ENCODE peak calls at places on chromosomes 12 and 14, in six cellular contexts. A is heart left ventricle, T is left ventricle myocardium inferior, G is cardiac muscle cell, P is lower lobe of right lung, S is AG10803. R is an unnamed sample.

GRCh38 chr14:89357655-89358297 is 59.3 kb downstream of the FOXN3 start:
- DNase-seq in A (no peak), T (no peak), G (no peak), P (no peak), S (no peak), R (no peak)

GRCh38 chr14:22978873-22979671 is 3.3 kb downstream of the AJUBA start:
- DNase-seq in A (no peak), T (no peak), G (no peak), P (no peak), S (no peak), R (no peak)

GRCh38 chr12:67320614-67321305 is 51.6 kb downstream of the CAND1 start:
- DNase-seq in A (no peak), T (no peak), G (no peak), P (no peak), S (peak; percentile 4), R (no peak)

GRCh38 chr12:29041621-29042020 is 107.5 kb upstream of the FAR2 start:
- DNase-seq in A (no peak), T (no peak), G (no peak), P (no peak), S (peak; percentile 82), R (no peak)

GRCh38 chr12:78229491-78230209 is 399.0 kb downstream of the NAV3 start:
- DNase-seq in A (no peak), T (no peak), G (peak; percentile 28), P (no peak), S (peak; percentile 48), R (no peak)

GRCh38 chr12:57838594-57839302 is 7.8 kb downstream of the CTDSP2 start:
- DNase-seq in A (no peak), T (no peak), G (no peak), P (no peak), S (no peak), R (no peak)

GRCh38 chr12:52681551-52682380 is 1.6 kb upstream of the KRT1 start:
- DNase-seq in A (no peak), T (no peak), G (no peak), P (no peak), S (no peak), R (no peak)

GRCh38 chr12:21413369-21414277 is 23.8 kb upstream of the PYROXD1 start:
- DNase-seq in A (no peak), T (no peak), G (no peak), P (no peak), S (no peak), R (no peak)

GRCh38 chr12:121697093-121697698 is 15.4 kb upstream of the TMEM120B start:
- DNase-seq in A (no peak), T (no peak), G (peak; percentile 75), P (no peak), S (peak; percentile 51), R (peak; percentile 7)

GRCh38 chr12:89859513-89860220 is 151.0 kb upstream of the ATP2B1 start:
- DNase-seq in A (no peak), T (no peak), G (no peak), P (no peak), S (no peak), R (no peak)

GRCh38 chr12:32322354-32322753 is 77.0 kb upstream of the FGD4 start:
- DNase-seq in A (no peak), T (no peak), G (no peak), P (no peak), S (no peak), R (no peak)

GRCh38 chr12:42474391-42474790 is 115.2 kb downstream of the PRICKLE1 start:
- DNase-seq in A (no peak), T (no peak), G (no peak), P (no peak), S (peak; percentile 66), R (no peak)

GRCh38 chr14:21039059-21039422 is 3.1 kb upstream of the RNASE7 start:
- DNase-seq in A (peak; percentile 82), T (peak; percentile 88), G (peak; percentile 65), P (peak; percentile 62), S (peak; percentile 89), R (peak; percentile 91)

GRCh38 chr12:12628013-12628412 is 16.3 kb downstream of the CREBL2 start:
- DNase-seq in A (no peak), T (no peak), G (no peak), P (no peak), S (peak; percentile 29), R (no peak)

GRCh38 chr12:113237748-113238147 is 16.5 kb downstream of the TPCN1 start:
- DNase-seq in A (no peak), T (no peak), G (no peak), P (no peak), S (no peak), R (no peak)

GRCh38 chr12:59383426-59383822 is 212.4 kb upstream of the SLC16A7 start:
- DNase-seq in A (no peak), T (no peak), G (no peak), P (no peak), S (peak; percentile 95), R (no peak)

GRCh38 chr12:44750468-44750867 is 125.6 kb downstream of the NELL2 start:
- DNase-seq in A (no peak), T (no peak), G (no peak), P (no peak), S (no peak), R (no peak)
- H3K4me3 ChIP-seq in A (no peak overlapping the region), T (no peak overlapping the region), G (no peak overlapping the region), P (no peak overlapping the region), S (no peak overlapping the region), R (no peak overlapping the region)

GRCh38 chr14:31426663-31427062 is 6.3 kb upstream of the HEATR5A start:
- DNase-seq in A (no peak), T (no peak), G (no peak), P (no peak), S (no peak), R (no peak)
- TF ChIP-seq CTCF in A (no peak), T (no peak), G (no peak), P (no peak), S (no peak), R (no peak)

DNA sequence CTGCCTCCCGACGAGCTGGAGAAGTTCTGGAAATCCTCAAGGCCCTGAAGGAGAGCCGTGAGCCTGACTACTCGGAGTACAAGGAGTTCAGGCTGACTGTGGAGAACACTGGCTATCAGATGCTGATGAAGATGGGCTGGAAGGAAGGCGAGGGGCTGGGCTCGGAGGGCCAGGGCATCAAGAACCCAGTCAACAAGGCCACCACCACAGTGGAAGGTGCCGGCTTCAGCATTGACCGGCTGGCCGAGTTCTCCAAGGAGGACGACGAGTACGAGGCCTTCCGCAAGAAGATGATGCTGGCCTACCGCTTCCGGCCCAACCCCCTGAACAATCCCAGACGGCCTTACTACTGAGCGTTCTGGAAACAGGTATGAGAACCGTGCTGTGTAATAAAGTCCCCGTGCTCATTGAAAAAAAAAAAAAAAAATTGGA is 366.1 kb upstream of the ATXN7L3B start:
- DNase-seq in A (no peak), T (no peak), G (no peak), P (no peak), S (no peak), R (no peak)
- H3K4me3 ChIP-seq in A (no peak overlapping the region), T (no peak overlapping the region), G (no peak overlapping the region), P (no peak overlapping the region), S (no peak overlapping the region), R (no peak overlapping the region)

GRCh38 chr12:93742086-93742934 is 65.1 kb downstream of the CRADD start:
- DNase-seq in A (peak; percentile 75), T (peak; percentile 75), G (peak; percentile 80), P (peak; percentile 87), S (peak; percentile 71), R (peak; percentile 76)
- TF ChIP-seq CTCF in A (peak; percentile 19), T (peak; percentile 45), G (peak; percentile 44), P (no peak), S (peak; percentile 10), R (no peak)

DNA sequence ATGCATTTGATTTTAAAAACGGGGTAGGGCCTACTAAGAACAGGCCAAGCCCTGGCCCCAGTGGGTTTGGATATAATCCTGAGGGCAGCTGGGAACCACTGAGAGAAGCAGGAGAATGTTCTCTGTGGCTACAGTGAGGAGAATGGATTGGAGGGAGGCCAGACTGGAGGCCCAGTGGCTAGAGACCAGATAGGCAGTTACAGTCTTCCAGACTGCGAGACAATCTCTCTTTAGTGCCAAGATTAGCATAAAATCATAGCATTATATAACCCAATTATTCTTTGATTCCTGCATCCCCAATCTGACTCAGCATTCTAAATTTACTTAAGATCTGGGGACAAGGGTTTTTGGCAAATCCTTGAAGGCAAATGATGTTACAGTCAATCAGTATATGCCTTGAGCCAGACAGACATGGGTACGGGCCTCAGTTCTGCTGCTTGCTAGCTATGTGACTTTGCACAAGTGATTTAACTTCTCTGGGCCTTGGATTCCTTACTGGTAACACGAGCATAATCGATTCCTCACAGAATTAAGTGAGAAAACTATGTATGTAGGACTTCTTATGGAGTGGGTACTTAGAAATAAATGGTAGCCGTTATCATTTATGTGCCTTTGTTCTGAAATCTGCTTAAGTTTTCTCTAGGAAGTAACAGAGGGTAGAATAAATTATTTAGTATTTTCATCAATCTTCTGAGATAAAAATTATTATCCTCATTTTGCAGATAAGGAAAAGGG is 18.3 kb downstream of the NINJ2 start:
- DNase-seq in A (no peak), T (no peak), G (no peak), P (no peak), S (peak; percentile 51), R (no peak)
- H3K4me3 ChIP-seq in A (no peak overlapping the region), T (peak overlapping the region; percentile 79), G (no peak overlapping the region), P (peak overlapping the region; percentile 69), S (no peak overlapping the region), R (no peak overlapping the region)

GRCh38 chr12:98208846-98209245 is 306.5 kb upstream of the TMPO start:
- DNase-seq in A (no peak), T (no peak), G (no peak), P (no peak), S (no peak), R (no peak)
- TF ChIP-seq CTCF in A (no peak), T (no peak), G (no peak), P (no peak), S (no peak), R (no peak)

GRCh38 chr12:132084681-132085635 is 59.2 kb downstream of the DDX51 start:
- DNase-seq in A (peak; percentile 70), T (peak; percentile 71), G (peak; percentile 85), P (peak; percentile 85), S (peak; percentile 59), R (peak; percentile 69)
- H3K4me3 ChIP-seq in A (peak overlapping the region; percentile 98), T (peak overlapping the region; percentile 95), G (peak overlapping the region; percentile 71), P (peak overlapping the region; percentile 80), S (peak overlapping the region; percentile 80), R (peak overlapping the region; percentile 82)

GRCh38 chr14:92601757-92602417 is 88.3 kb downstream of the RIN3 start:
- DNase-seq in A (no peak), T (no peak), G (peak; percentile 50), P (no peak), S (peak; percentile 30), R (no peak)

GRCh38 chr14:92601131-92601710 is 87.6 kb downstream of the RIN3 start:
- DNase-seq in A (no peak), T (no peak), G (no peak), P (no peak), S (no peak), R (no peak)

GRCh38 chr14:92599786-92600185 is 86.2 kb downstream of the RIN3 start:
- DNase-seq in A (no peak), T (no peak), G (no peak), P (no peak), S (no peak), R (no peak)

GRCh38 chr14:92598549-92598905 is 84.9 kb downstream of the RIN3 start:
- DNase-seq in A (no peak), T (no peak), G (no peak), P (no peak), S (no peak), R (no peak)

GRCh38 chr14:92600318-92601053 is 86.9 kb downstream of the RIN3 start:
- DNase-seq in A (no peak), T (no peak), G (no peak), P (no peak), S (peak; percentile 83), R (no peak)
- TF ChIP-seq CTCF in A (no peak), T (no peak), G (no peak), P (no peak), S (no peak), R (no peak)

R was measured in pancreas.